ENCODE peak calls at places on chromosomes 4 and X, in four cellular contexts. O, G, R and W are unnamed samples.

GRCh38 chrX:47200385-47201150 is 6.9 kb downstream of the UBA1 start:
- DNase-seq in O (no peak), R (peak), G (no peak), W (no peak)

GRCh38 chr4:101081166-101081565 is 266.2 kb downstream of the PPP3CA start:
- DNase-seq in R (no peak), G (no peak), O (no peak), W (no peak)

GRCh38 chr4:152102184-152103000 is 341.6 kb upstream of the GATB start:
- DNase-seq in R (peak), O (no peak), G (no peak), W (peak)

GRCh38 chrX:120306640-120307039 is 4.6 kb downstream of the TMEM255A start:
- DNase-seq in R (no peak), O (no peak), G (peak), W (no peak)

GRCh38 chr4:53908661-53909078 is 155.7 kb downstream of the CHIC2 start:
- DNase-seq in O (peak), G (peak), R (peak), W (peak)

GRCh38 chrX:136251042-136251991 is at the start of gene MAP7D3:
- DNase-seq in R (no peak), G (peak), O (peak), W (peak)

GRCh38 chr4:120692964-120693363 is 229.6 kb downstream of the PRDM5 start:
- DNase-seq in R (peak), O (no peak), G (no peak), W (peak)

GRCh38 chr4:86595426-86595805 is 1.3 kb downstream of the PTPN13 start:
- DNase-seq in G (no peak), O (peak), R (no peak), W (peak)

GRCh38 chr4:152709675-152710438 is 30.1 kb upstream of the TMEM154 start:
- DNase-seq in O (no peak), G (no peak), R (no peak), W (no peak)

GRCh38 chrX:47232197-47232802 is 509 bp upstream of the USP11 start:
- DNase-seq in G (no peak), O (no peak), R (no peak), W (no peak)

GRCh38 chr4:126475730-126476129 is 1157.0 kb upstream of the INTU start:
- DNase-seq in R (no peak), G (peak), O (no peak), W (no peak)

GRCh38 chrX:153703036-153703370 is 15.3 kb downstream of the SLC6A8 start:
- DNase-seq in G (no peak), R (no peak), O (no peak), W (no peak)

GRCh38 chr4:160717848-160718247 is 1446.0 kb downstream of the FSTL5 start:
- DNase-seq in O (no peak), G (no peak), R (no peak), W (no peak)

GRCh38 chrX:150959557-150959956 is 23.6 kb upstream of the HMGB3 start:
- DNase-seq in R (no peak), G (no peak), O (no peak), W (no peak)

GRCh38 chr4:132266374-132266773 is 882.7 kb upstream of the PCDH10 start:
- DNase-seq in O (no peak), G (no peak), R (no peak), W (no peak)

GRCh38 chr4:41878170-41878941 is 56.9 kb upstream of the TMEM33 start:
- DNase-seq in G (no peak), R (no peak), O (peak), W (no peak)

DNA sequence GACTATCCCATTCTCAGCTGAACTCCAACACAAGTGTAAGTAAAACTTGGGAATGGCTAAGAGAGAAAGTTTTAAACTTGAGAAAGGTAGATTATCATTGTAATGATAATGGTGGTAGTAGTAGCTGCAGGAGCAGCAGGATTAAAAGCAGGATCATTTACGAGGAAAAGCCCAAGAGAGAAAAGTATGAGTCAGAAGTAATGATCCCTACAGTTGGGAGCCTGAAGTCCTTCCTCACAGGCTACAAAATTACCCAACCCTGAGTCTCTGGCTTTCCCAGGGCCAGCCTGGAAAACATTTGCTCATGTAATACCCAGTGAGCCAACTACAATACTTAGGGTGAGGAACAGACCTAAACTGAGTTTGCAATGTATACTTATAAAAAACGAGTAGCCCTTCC is 4.4 kb upstream of the PRDM8 start:
- DNase-seq in G (no peak), R (no peak), O (no peak), W (no peak)
- TF ChIP-seq ZBTB33 in G (no peak), R (no peak), O (no peak), W (no peak)

DNA sequence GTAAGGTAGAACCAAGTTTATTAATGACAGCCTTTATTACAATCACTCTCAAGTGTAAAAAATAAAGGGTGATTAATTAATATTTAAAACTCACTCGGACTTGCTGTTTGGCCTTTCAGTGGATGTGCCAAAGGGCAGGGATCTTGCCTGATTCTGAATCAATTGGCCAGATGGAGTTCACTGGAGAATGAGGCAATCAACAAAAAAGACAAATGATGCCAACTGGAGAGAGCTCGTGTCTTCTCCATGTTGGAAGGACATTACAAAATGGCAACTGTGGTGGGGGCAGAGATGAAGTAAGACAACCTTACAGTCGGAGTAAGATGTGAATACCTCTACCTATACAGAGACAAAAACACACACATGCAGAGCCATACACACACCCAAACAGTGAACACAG is 188.0 kb downstream of the TSPAN5 start:
- DNase-seq in G (no peak), O (no peak), R (no peak), W (no peak)
- TF ChIP-seq ZBTB33 in G (no peak), O (no peak), R (no peak), W (no peak)

GRCh38 chr4:90317785-90318184 is 190.6 kb downstream of the CCSER1 start:
- DNase-seq in R (no peak), O (no peak), G (no peak), W (peak)
- TF ChIP-seq ZBTB33 in R (no peak), O (no peak), G (no peak), W (no peak)

GRCh38 chrX:110287605-110288004 is 30.3 kb downstream of the AMMECR1 start:
- DNase-seq in O (no peak), R (no peak), G (no peak), W (no peak)

GRCh38 chrX:110281377-110281776 is 36.5 kb downstream of the AMMECR1 start:
- DNase-seq in R (no peak), O (no peak), G (no peak), W (no peak)

GRCh38 chrX:110284159-110284558 is 33.7 kb downstream of the AMMECR1 start:
- DNase-seq in R (no peak), O (no peak), G (no peak), W (no peak)

GRCh38 chrX:110282922-110283321 is 35.0 kb downstream of the AMMECR1 start:
- DNase-seq in O (no peak), R (no peak), G (no peak), W (no peak)

DNA sequence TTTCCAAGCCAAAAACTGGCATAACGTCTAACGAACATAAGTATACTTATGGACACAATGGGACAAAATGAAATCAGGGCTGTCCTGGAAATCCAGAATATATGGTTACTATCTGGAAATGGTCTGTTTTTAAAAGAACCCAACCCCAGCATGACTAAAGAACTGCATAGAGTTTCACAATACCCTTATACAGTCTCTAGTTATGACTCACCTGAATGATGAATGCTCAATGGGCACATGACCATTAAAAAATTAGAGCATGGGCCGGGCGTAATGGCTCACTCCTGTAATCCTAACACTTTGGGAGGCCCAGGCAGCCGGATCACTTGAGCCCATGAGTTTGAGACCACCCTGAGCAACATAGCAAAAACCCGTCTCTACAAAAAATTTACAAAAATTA is 31.8 kb downstream of the AMMECR1 start:
- DNase-seq in R (no peak), O (no peak), G (no peak), W (peak)
- TF ChIP-seq ZBTB33 in R (no peak), O (no peak), G (no peak), W (no peak)

GRCh38 chrX:124836786-124837185 is 482.9 kb upstream of the TEX13C start:
- DNase-seq in R (no peak), G (no peak), O (no peak), W (no peak)
- TF ChIP-seq ZBTB33 in R (no peak), G (no peak), O (no peak), W (no peak)

DNA sequence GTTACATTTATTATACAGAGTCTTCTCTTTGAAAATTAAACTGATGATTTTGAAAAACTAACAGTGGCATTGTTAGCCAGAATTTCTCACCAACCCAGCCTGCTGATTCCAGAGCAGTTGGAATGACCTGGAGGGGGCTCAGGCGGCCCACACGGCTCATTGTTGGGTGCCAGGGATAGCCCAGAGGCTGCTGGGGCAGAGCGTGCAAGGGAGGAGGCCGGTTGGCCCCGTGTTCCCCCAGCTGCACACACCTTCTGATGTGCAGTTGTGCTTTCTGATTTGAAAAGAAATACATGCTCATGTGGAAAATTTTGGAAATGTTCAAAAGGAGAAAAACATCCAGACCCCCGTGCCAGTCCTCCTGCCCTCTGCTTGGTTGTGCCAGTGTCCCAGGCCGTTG is 20.6 kb downstream of the WFS1 start:
- DNase-seq in G (no peak), O (no peak), R (no peak), W (no peak)
- TF ChIP-seq ZBTB33 in G (no peak), O (no peak), R (no peak), W (no peak)

GRCh38 chr4:94126669-94127068 is 81.0 kb upstream of the SMARCAD1 start:
- DNase-seq in O (peak), R (peak), G (no peak), W (peak)
- TF ChIP-seq ZBTB33 in O (no peak), R (no peak), G (no peak), W (no peak)

GRCh38 chr4:8005814-8006215 is 66.2 kb upstream of the AFAP1 start:
- DNase-seq in G (no peak), R (no peak), O (no peak), W (no peak)
- TF ChIP-seq ZBTB33 in G (no peak), R (no peak), O (no peak), W (no peak)